ENCODE peak calls at places on chromosomes 3 and 15, in five cellular contexts. L is Peyer's patch, Z is HCT116, I is breast epithelium, U is body of pancreas. S is an unnamed sample. For H3K9me3, the result is how much of the 10 kb centered on the place peaks cover.

GRCh38 chr15:65008989-65009388 is 19.3 kb upstream of the SPG21 start:
- DNase-seq in L (no peak), Z (no peak), U (no peak), I (no peak), S (no peak)

GRCh38 chr3:36944012-36944640 is 728 bp downstream of the TRANK1 start:
- DNase-seq in U (peak), L (peak), I (peak), Z (no peak), S (peak)

GRCh38 chr3:6860911-6861330 is at the start of gene GRM7:
- DNase-seq in I (no peak), Z (no peak), L (no peak), U (no peak), S (peak)

GRCh38 chr3:57179580-57180410 is 14.6 kb upstream of the IL17RD start:
- DNase-seq in U (no peak), I (no peak), L (no peak), Z (no peak), S (no peak)

GRCh38 chr3:58628823-58629562 is 37.6 kb downstream of the FAM3D start:
- DNase-seq in I (no peak), L (peak), Z (no peak), U (peak), S (no peak)

GRCh38 chr15:101490922-101491738 is 1.6 kb upstream of the PCSK6 start:
- DNase-seq in U (no peak), Z (no peak), I (no peak), L (no peak), S (no peak)

GRCh38 chr15:44536298-44536961 is 517 bp upstream of the EIF3J start:
- DNase-seq in I (peak), L (peak), U (peak), Z (peak), S (peak)

GRCh38 chr3:41362638-41363559 is 163.6 kb downstream of the CTNNB1 start:
- DNase-seq in Z (no peak), I (no peak), U (no peak), L (no peak), S (no peak)

GRCh38 chr15:38589502-38589901 is 24.9 kb upstream of the RASGRP1 start:
- DNase-seq in L (no peak), I (no peak), U (no peak), Z (no peak), S (no peak)

GRCh38 chr15:98647026-98647773 is 1.1 kb upstream of the IGF1R start:
- DNase-seq in I (peak), L (peak), U (peak), Z (peak), S (peak)

GRCh38 chr3:9736831-9737230 is 5.3 kb downstream of the BRPF1 start:
- DNase-seq in L (no peak), U (no peak), Z (no peak), I (no peak), S (no peak)

GRCh38 chr3:116339441-116340028 is 105.8 kb downstream of the LSAMP start:
- DNase-seq in L (no peak), Z (no peak), I (no peak), U (peak), S (no peak)

GRCh38 chr15:67024322-67024997 is 40.9 kb upstream of the SMAD3 start:
- DNase-seq in U (peak), L (no peak), I (peak), Z (peak), S (peak)

GRCh38 chr3:58004972-58005371 is 3.2 kb upstream of the FLNB start:
- DNase-seq in Z (no peak), I (no peak), U (no peak), L (no peak), S (no peak)

GRCh38 chr3:7504886-7505775 is 644.2 kb downstream of the GRM7 start:
- DNase-seq in Z (peak), L (no peak), U (no peak), I (no peak), S (no peak)

GRCh38 chr3:49967307-49967706 is 27.4 kb downstream of the RBM6 start:
- DNase-seq in Z (no peak), L (no peak), U (no peak), I (no peak), S (no peak)

GRCh38 chr15:65583701-65584100 is 27.2 kb downstream of the INTS14 start:
- DNase-seq in L (no peak), I (no peak), Z (no peak), U (no peak), S (peak)

GRCh38 chr3:155946178-155946577 is 75.7 kb downstream of the GMPS start:
- DNase-seq in Z (no peak), U (no peak), I (no peak), L (no peak), S (no peak)

GRCh38 chr3:58034738-58035511 is 26.7 kb downstream of the FLNB start:
- DNase-seq in I (no peak), U (no peak), Z (no peak), L (no peak), S (no peak)

GRCh38 chr15:40441012-40441735 is 421 bp downstream of the BAHD1 start:
- DNase-seq in I (no peak), Z (no peak), U (no peak), L (no peak), S (no peak)

GRCh38 chr15:40443846-40444245 is 3.1 kb downstream of the BAHD1 start:
- DNase-seq in L (peak), U (no peak), I (no peak), Z (no peak), S (no peak)

GRCh38 chr15:40441736-40442531 is 1.2 kb downstream of the BAHD1 start:
- DNase-seq in L (peak), Z (no peak), U (no peak), I (no peak), S (peak)

GRCh38 chr15:40444741-40445140 is 4.0 kb downstream of the BAHD1 start:
- DNase-seq in U (no peak), Z (no peak), I (no peak), L (no peak), S (no peak)

GRCh38 chr15:40443255-40443654 is 2.5 kb downstream of the BAHD1 start:
- DNase-seq in Z (no peak), U (no peak), I (no peak), L (peak), S (no peak)
- H3K4me3 ChIP-seq in Z (no peak), U (no peak), I (no peak), L (no peak), S (no peak)

GRCh38 chr3:852033-852432 is 240.8 kb upstream of the CNTN6 start:
- DNase-seq in I (no peak), Z (no peak), U (no peak), L (no peak), S (no peak)
- TF ChIP-seq CTCF in I (no peak), Z (no peak), U (no peak), L (no peak), S (no peak)

GRCh38 chr15:84621358-84621979 is 20.7 kb downstream of the ZSCAN2 start:
- DNase-seq in U (no peak), L (no peak), I (peak), Z (no peak), S (no peak)
- H3K9me3 ChIP-seq in U (under half), L (under half), I (under half), Z (under half), S (under half)

GRCh38 chr15:37106490-37107001 is 6.2 kb upstream of the MEIS2 start:
- DNase-seq in I (no peak), L (no peak), Z (no peak), U (no peak), S (no peak)

GRCh38 chr15:37105795-37106333 is 5.5 kb upstream of the MEIS2 start:
- DNase-seq in L (no peak), U (no peak), I (no peak), Z (no peak), S (no peak)

GRCh38 chr15:37107754-37108724 is 7.7 kb upstream of the MEIS2 start:
- DNase-seq in Z (no peak), U (no peak), I (no peak), L (no peak), S (no peak)

GRCh38 chr15:37108725-37109124 is 8.4 kb upstream of the MEIS2 start:
- DNase-seq in L (no peak), U (no peak), Z (no peak), I (no peak), S (no peak)

GRCh38 chr15:37107071-37107753 is 6.9 kb upstream of the MEIS2 start:
- DNase-seq in L (no peak), U (no peak), I (no peak), Z (no peak), S (no peak)
- H3K4me3 ChIP-seq in L (no peak), U (no peak), I (peak), Z (no peak), S (no peak)

GRCh38 chr3:45219694-45220093 is 6.4 kb downstream of the TMEM158 start:
- DNase-seq in L (no peak), I (no peak), Z (no peak), U (no peak), S (no peak)
- TF ChIP-seq CTCF in L (no peak), I (no peak), Z (no peak), U (no peak), S (no peak)

DNA sequence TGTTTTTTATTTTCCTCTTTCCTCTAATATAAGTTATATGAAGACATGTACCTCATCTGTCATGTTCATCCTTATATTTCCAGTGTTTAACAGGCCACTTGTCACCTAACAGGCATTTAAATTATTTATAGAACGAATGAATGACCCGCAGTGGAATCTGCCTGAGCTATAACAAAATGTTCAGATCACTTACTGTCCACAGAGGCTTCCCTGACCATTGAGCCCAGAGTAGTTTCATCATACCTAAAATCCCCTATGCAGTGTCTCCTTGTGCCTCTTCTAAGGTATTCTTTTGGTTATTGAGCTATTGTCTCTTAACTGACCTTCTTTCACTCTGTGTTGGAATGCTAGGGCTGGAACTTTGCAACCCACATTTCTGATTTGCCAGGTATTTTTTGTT is 748.5 kb downstream of the NTRK3 start:
- DNase-seq in U (no peak), I (no peak), Z (no peak), L (no peak), S (no peak)
- H3K9me3 ChIP-seq in U (under half), I (under half), Z (under half), L (under half), S (under half)

GRCh38 chr15:52680756-52681155 is 1.6 kb upstream of the ATOSA start:
- DNase-seq in L (no peak), Z (no peak), I (no peak), U (no peak), S (no peak)
- H3K4me3 ChIP-seq in L (no peak), Z (no peak), I (no peak), U (no peak), S (no peak)